ENCODE peak calls at places on chromosomes 4 and X, in six cellular contexts. One of them, this sample, is unnamed.

GRCh38 chr4:74768857-74769525 is 25.3 kb downstream of the BTC start:
- DNase-seq in PC-3: peak
- DNase-seq in hepatocyte: peak
- DNase-seq in cardiac muscle cell: peak
- DNase-seq in fibroblast of lung: peak
- DNase-seq in HepG2: peak
- DNase-seq in this sample: no peak

GRCh38 chr4:57080781-57081650 is 29.2 kb downstream of the IGFBP7 start:
- DNase-seq in PC-3: peak
- DNase-seq in hepatocyte: peak
- DNase-seq in cardiac muscle cell: peak
- DNase-seq in fibroblast of lung: peak
- DNase-seq in HepG2: peak
- DNase-seq in this sample: no peak

GRCh38 chrX:27715610-27716009 is 92.2 kb upstream of the MAGEB10 start:
- DNase-seq in PC-3: peak
- DNase-seq in hepatocyte: no peak
- DNase-seq in cardiac muscle cell: no peak
- DNase-seq in fibroblast of lung: no peak
- DNase-seq in HepG2: no peak
- DNase-seq in this sample: no peak

GRCh38 chr4:152462047-152462446 is 73.8 kb downstream of the FBXW7 start:
- DNase-seq in PC-3: no peak
- DNase-seq in hepatocyte: no peak
- DNase-seq in cardiac muscle cell: peak
- DNase-seq in fibroblast of lung: no peak
- DNase-seq in HepG2: peak
- DNase-seq in this sample: no peak

GRCh38 chr4:154559141-154559841 is 3.5 kb upstream of the FGB start:
- DNase-seq in PC-3: peak
- DNase-seq in hepatocyte: peak
- DNase-seq in cardiac muscle cell: peak
- DNase-seq in fibroblast of lung: peak
- DNase-seq in HepG2: peak
- DNase-seq in this sample: peak

GRCh38 chrX:16643160-16643559 is 6.8 kb upstream of the S100G start:
- DNase-seq in PC-3: no peak
- DNase-seq in hepatocyte: no peak
- DNase-seq in cardiac muscle cell: peak
- DNase-seq in fibroblast of lung: no peak
- DNase-seq in HepG2: no peak
- DNase-seq in this sample: peak

GRCh38 chr4:122739174-122739573 is 6.7 kb downstream of the BBS12 start:
- DNase-seq in PC-3: peak
- DNase-seq in hepatocyte: no peak
- DNase-seq in cardiac muscle cell: peak
- DNase-seq in fibroblast of lung: peak
- DNase-seq in HepG2: no peak
- DNase-seq in this sample: no peak

GRCh38 chrX:111095974-111096870 is at the start of gene PAK3:
- DNase-seq in PC-3: peak
- DNase-seq in hepatocyte: peak
- DNase-seq in cardiac muscle cell: peak
- DNase-seq in fibroblast of lung: peak
- DNase-seq in HepG2: no peak
- DNase-seq in this sample: peak

GRCh38 chr4:81469774-81470455 is 1.8 kb downstream of the RASGEF1B start:
- DNase-seq in PC-3: no peak
- DNase-seq in hepatocyte: no peak
- DNase-seq in cardiac muscle cell: no peak
- DNase-seq in fibroblast of lung: no peak
- DNase-seq in HepG2: no peak
- DNase-seq in this sample: no peak

GRCh38 chr4:186712690-186713089 is 11.0 kb downstream of the FAT1 start:
- DNase-seq in PC-3: no peak
- DNase-seq in hepatocyte: no peak
- DNase-seq in cardiac muscle cell: peak
- DNase-seq in fibroblast of lung: no peak
- DNase-seq in HepG2: no peak
- DNase-seq in this sample: no peak

GRCh38 chr4:103085555-103086196 is 9.1 kb upstream of the SLC9B2 start:
- DNase-seq in PC-3: no peak
- DNase-seq in hepatocyte: no peak
- DNase-seq in cardiac muscle cell: no peak
- DNase-seq in fibroblast of lung: no peak
- DNase-seq in HepG2: no peak
- DNase-seq in this sample: no peak

GRCh38 chr4:15100994-15101695 is 98.9 kb downstream of the CPEB2 start:
- DNase-seq in PC-3: peak
- DNase-seq in hepatocyte: no peak
- DNase-seq in cardiac muscle cell: peak
- DNase-seq in fibroblast of lung: peak
- DNase-seq in HepG2: no peak
- DNase-seq in this sample: no peak

DNA sequence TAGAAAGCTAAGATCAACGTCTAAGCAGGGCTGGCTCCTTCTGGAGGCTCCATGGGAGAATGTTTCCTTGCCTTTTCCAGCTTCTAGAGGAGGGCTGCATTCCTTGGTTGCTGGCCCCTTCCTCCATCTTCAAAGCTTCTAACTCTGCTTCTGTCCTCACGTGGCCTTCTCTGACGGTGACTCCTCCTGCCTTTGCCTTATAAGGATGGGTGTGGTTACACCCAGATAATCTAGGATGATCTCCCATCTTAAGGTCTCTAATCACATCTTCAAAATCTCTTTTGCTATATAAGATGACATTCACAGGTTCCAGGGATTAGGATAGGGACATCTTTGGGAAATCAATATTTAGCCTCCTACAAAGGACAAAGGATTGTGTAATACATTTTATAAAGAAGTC is 1.6 kb downstream of the CCNQ start:
- DNase-seq in PC-3: no peak
- DNase-seq in hepatocyte: no peak
- DNase-seq in cardiac muscle cell: no peak
- DNase-seq in fibroblast of lung: no peak
- DNase-seq in HepG2: no peak
- DNase-seq in this sample: no peak
- H3K4me3 ChIP-seq in PC-3: peak
- H3K4me3 ChIP-seq in hepatocyte: no peak
- H3K4me3 ChIP-seq in cardiac muscle cell: no peak
- H3K4me3 ChIP-seq in fibroblast of lung: no peak
- H3K4me3 ChIP-seq in HepG2: no peak
- H3K4me3 ChIP-seq in this sample: no peak

GRCh38 chr4:173537628-173538147 is 7.7 kb upstream of the HAND2 start:
- DNase-seq in PC-3: no peak
- DNase-seq in hepatocyte: no peak
- DNase-seq in cardiac muscle cell: no peak
- DNase-seq in fibroblast of lung: no peak
- DNase-seq in HepG2: no peak
- DNase-seq in this sample: no peak

GRCh38 chr4:173536808-173537429 is 6.9 kb upstream of the HAND2 start:
- DNase-seq in PC-3: peak
- DNase-seq in hepatocyte: peak
- DNase-seq in cardiac muscle cell: no peak
- DNase-seq in fibroblast of lung: no peak
- DNase-seq in HepG2: peak
- DNase-seq in this sample: peak

GRCh38 chr4:173535165-173535737 is 5.2 kb upstream of the HAND2 start:
- DNase-seq in PC-3: no peak
- DNase-seq in hepatocyte: no peak
- DNase-seq in cardiac muscle cell: no peak
- DNase-seq in fibroblast of lung: no peak
- DNase-seq in HepG2: no peak
- DNase-seq in this sample: no peak

GRCh38 chr4:173534439-173534838 is 4.4 kb upstream of the HAND2 start:
- DNase-seq in PC-3: no peak
- DNase-seq in hepatocyte: no peak
- DNase-seq in cardiac muscle cell: no peak
- DNase-seq in fibroblast of lung: no peak
- DNase-seq in HepG2: no peak
- DNase-seq in this sample: no peak

DNA sequence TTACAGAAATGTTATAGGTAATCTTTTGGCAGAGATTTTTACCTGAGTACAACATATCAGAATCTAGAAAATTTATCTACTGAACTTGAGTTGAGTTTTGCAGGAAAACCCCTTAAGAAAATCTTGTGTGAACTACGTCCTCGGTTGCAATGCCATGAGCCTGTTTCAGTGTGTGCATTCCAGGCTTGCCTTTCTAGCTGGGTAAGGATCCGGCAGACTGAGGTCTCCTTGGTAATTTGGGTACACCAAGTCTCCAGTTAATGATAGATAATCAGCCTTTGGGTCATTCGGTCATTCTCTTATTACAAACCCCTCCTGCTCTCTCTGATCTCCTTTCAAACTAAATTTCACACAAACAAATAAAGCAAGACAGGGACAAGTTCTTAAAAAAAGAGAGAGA is 5.9 kb upstream of the HAND2 start:
- DNase-seq in PC-3: no peak
- DNase-seq in hepatocyte: no peak
- DNase-seq in cardiac muscle cell: no peak
- DNase-seq in fibroblast of lung: no peak
- DNase-seq in HepG2: no peak
- DNase-seq in this sample: no peak
- H3K4me3 ChIP-seq in PC-3: no peak
- H3K4me3 ChIP-seq in hepatocyte: no peak
- H3K4me3 ChIP-seq in cardiac muscle cell: no peak
- H3K4me3 ChIP-seq in fibroblast of lung: no peak
- H3K4me3 ChIP-seq in HepG2: no peak
- H3K4me3 ChIP-seq in this sample: no peak

GRCh38 chrX:57583477-57583876 is 8.3 kb upstream of the ZXDB start:
- DNase-seq in PC-3: peak
- DNase-seq in hepatocyte: peak
- DNase-seq in cardiac muscle cell: no peak
- DNase-seq in fibroblast of lung: no peak
- DNase-seq in HepG2: no peak
- DNase-seq in this sample: no peak
- H3K4me3 ChIP-seq in PC-3: no peak
- H3K4me3 ChIP-seq in hepatocyte: no peak
- H3K4me3 ChIP-seq in cardiac muscle cell: no peak
- H3K4me3 ChIP-seq in fibroblast of lung: no peak
- H3K4me3 ChIP-seq in HepG2: no peak
- H3K4me3 ChIP-seq in this sample: no peak

GRCh38 chrX:76918033-76918432 is 490.5 kb downstream of the MAGEE1 start:
- DNase-seq in PC-3: no peak
- DNase-seq in hepatocyte: no peak
- DNase-seq in cardiac muscle cell: no peak
- DNase-seq in fibroblast of lung: no peak
- DNase-seq in HepG2: no peak
- DNase-seq in this sample: no peak

GRCh38 chrX:76922100-76922499 is 494.6 kb downstream of the MAGEE1 start:
- DNase-seq in PC-3: no peak
- DNase-seq in hepatocyte: no peak
- DNase-seq in cardiac muscle cell: no peak
- DNase-seq in fibroblast of lung: no peak
- DNase-seq in HepG2: no peak
- DNase-seq in this sample: no peak

GRCh38 chrX:76915836-76916235 is 488.3 kb downstream of the MAGEE1 start:
- DNase-seq in PC-3: no peak
- DNase-seq in hepatocyte: no peak
- DNase-seq in cardiac muscle cell: no peak
- DNase-seq in fibroblast of lung: no peak
- DNase-seq in HepG2: no peak
- DNase-seq in this sample: no peak

GRCh38 chrX:76919761-76920160 is 492.3 kb downstream of the MAGEE1 start:
- DNase-seq in PC-3: no peak
- DNase-seq in hepatocyte: no peak
- DNase-seq in cardiac muscle cell: no peak
- DNase-seq in fibroblast of lung: no peak
- DNase-seq in HepG2: no peak
- DNase-seq in this sample: no peak

GRCh38 chrX:76920621-76921020 is 493.1 kb downstream of the MAGEE1 start:
- DNase-seq in PC-3: no peak
- DNase-seq in hepatocyte: no peak
- DNase-seq in cardiac muscle cell: no peak
- DNase-seq in fibroblast of lung: no peak
- DNase-seq in HepG2: no peak
- DNase-seq in this sample: no peak
- H3K4me3 ChIP-seq in PC-3: no peak
- H3K4me3 ChIP-seq in hepatocyte: no peak
- H3K4me3 ChIP-seq in cardiac muscle cell: no peak
- H3K4me3 ChIP-seq in fibroblast of lung: no peak
- H3K4me3 ChIP-seq in HepG2: no peak
- H3K4me3 ChIP-seq in this sample: no peak

GRCh38 chrX:134374910-134375309 is 85.1 kb upstream of the HPRT1 start:
- DNase-seq in PC-3: no peak
- DNase-seq in hepatocyte: no peak
- DNase-seq in cardiac muscle cell: peak
- DNase-seq in fibroblast of lung: no peak
- DNase-seq in HepG2: no peak
- DNase-seq in this sample: no peak

GRCh38 chrX:134373736-134374135 is 86.2 kb upstream of the HPRT1 start:
- DNase-seq in PC-3: no peak
- DNase-seq in hepatocyte: no peak
- DNase-seq in cardiac muscle cell: no peak
- DNase-seq in fibroblast of lung: no peak
- DNase-seq in HepG2: no peak
- DNase-seq in this sample: peak

GRCh38 chrX:134374294-134374693 is 85.7 kb upstream of the HPRT1 start:
- DNase-seq in PC-3: peak
- DNase-seq in hepatocyte: no peak
- DNase-seq in cardiac muscle cell: peak
- DNase-seq in fibroblast of lung: no peak
- DNase-seq in HepG2: no peak
- DNase-seq in this sample: no peak

GRCh38 chrX:134377537-134377936 is 82.4 kb upstream of the HPRT1 start:
- DNase-seq in PC-3: peak
- DNase-seq in hepatocyte: peak
- DNase-seq in cardiac muscle cell: peak
- DNase-seq in fibroblast of lung: peak
- DNase-seq in HepG2: peak
- DNase-seq in this sample: no peak

DNA sequence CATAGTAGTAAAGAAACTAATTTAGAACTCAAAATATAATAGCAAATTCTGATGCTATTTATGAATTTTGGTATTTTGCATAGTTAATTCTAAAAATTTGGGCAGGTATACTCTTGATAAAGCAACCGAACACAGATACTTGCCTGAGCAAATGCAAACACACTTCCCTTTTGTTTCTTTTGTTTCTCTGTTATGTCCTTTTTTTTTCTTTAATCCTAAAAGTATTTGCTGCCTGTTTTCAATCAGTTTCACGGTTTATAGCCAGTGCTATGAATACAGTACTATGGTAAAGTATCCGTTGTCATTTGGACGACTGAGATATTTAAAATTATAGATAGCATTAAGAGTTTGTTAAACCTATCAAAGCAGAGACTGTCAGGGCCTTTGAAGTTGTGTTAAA is 84.3 kb upstream of the HPRT1 start:
- DNase-seq in PC-3: no peak
- DNase-seq in hepatocyte: no peak
- DNase-seq in cardiac muscle cell: no peak
- DNase-seq in fibroblast of lung: no peak
- DNase-seq in HepG2: no peak
- DNase-seq in this sample: no peak
- H3K4me3 ChIP-seq in PC-3: peak
- H3K4me3 ChIP-seq in hepatocyte: peak
- H3K4me3 ChIP-seq in cardiac muscle cell: peak
- H3K4me3 ChIP-seq in fibroblast of lung: peak
- H3K4me3 ChIP-seq in HepG2: no peak
- H3K4me3 ChIP-seq in this sample: no peak